ENCODE peak calls at places on chromosomes 13 and 19, in ten cellular contexts. One of them, this sample, is unnamed.

GRCh38 chr13:40549500-40550094 is 116.8 kb downstream of the FOXO1 start:
- DNase-seq in MM.1S: no peak
- DNase-seq in body of pancreas: no peak
- DNase-seq in tibial nerve: no peak
- DNase-seq in adrenal gland: no peak
- DNase-seq in right lobe of liver: no peak
- DNase-seq in psoas muscle: peak; percentile 77
- DNase-seq in WERI-Rb-1: no peak
- DNase-seq in HCT116: no peak
- DNase-seq in tibial artery: peak; percentile 82
- DNase-seq in this sample: no peak

GRCh38 chr19:7408251-7408650 is 59.5 kb downstream of the ARHGEF18 start:
- DNase-seq in adrenal gland: no peak
- DNase-seq in psoas muscle: no peak
- DNase-seq in body of pancreas: no peak
- DNase-seq in HCT116: no peak
- DNase-seq in tibial nerve: no peak
- DNase-seq in WERI-Rb-1: no peak
- DNase-seq in tibial artery: no peak
- DNase-seq in MM.1S: no peak
- DNase-seq in right lobe of liver: no peak
- DNase-seq in this sample: no peak

GRCh38 chr13:76380436-76381065 is 505.7 kb downstream of the KCTD12 start:
- DNase-seq in adrenal gland: no peak
- DNase-seq in tibial artery: no peak
- DNase-seq in HCT116: no peak
- DNase-seq in MM.1S: no peak
- DNase-seq in right lobe of liver: no peak
- DNase-seq in psoas muscle: no peak
- DNase-seq in tibial nerve: no peak
- DNase-seq in WERI-Rb-1: no peak
- DNase-seq in body of pancreas: no peak
- DNase-seq in this sample: no peak

GRCh38 chr13:69474286-69474685 is 633.3 kb upstream of the ATXN8OS start:
- DNase-seq in right lobe of liver: no peak
- DNase-seq in MM.1S: no peak
- DNase-seq in psoas muscle: no peak
- DNase-seq in HCT116: no peak
- DNase-seq in tibial nerve: no peak
- DNase-seq in tibial artery: no peak
- DNase-seq in WERI-Rb-1: no peak
- DNase-seq in body of pancreas: no peak
- DNase-seq in adrenal gland: no peak
- DNase-seq in this sample: no peak

GRCh38 chr13:52925775-52926285 is 77.4 kb upstream of the PCDH8 start:
- DNase-seq in psoas muscle: peak; percentile 61
- DNase-seq in HCT116: no peak
- DNase-seq in body of pancreas: no peak
- DNase-seq in tibial artery: no peak
- DNase-seq in right lobe of liver: no peak
- DNase-seq in MM.1S: no peak
- DNase-seq in tibial nerve: no peak
- DNase-seq in adrenal gland: peak; percentile 39
- DNase-seq in WERI-Rb-1: peak; percentile 9
- DNase-seq in this sample: no peak

GRCh38 chr19:39038098-39038497 is 5.7 kb upstream of the FBXO27 start:
- DNase-seq in MM.1S: no peak
- DNase-seq in psoas muscle: no peak
- DNase-seq in tibial artery: no peak
- DNase-seq in tibial nerve: no peak
- DNase-seq in right lobe of liver: peak; percentile 71
- DNase-seq in body of pancreas: peak; percentile 73
- DNase-seq in HCT116: peak; percentile 37
- DNase-seq in WERI-Rb-1: peak; percentile 80
- DNase-seq in adrenal gland: no peak
- DNase-seq in this sample: no peak

GRCh38 chr13:44365899-44366298 is 7.7 kb upstream of the SERP2 start:
- DNase-seq in WERI-Rb-1: no peak
- DNase-seq in body of pancreas: no peak
- DNase-seq in psoas muscle: no peak
- DNase-seq in adrenal gland: no peak
- DNase-seq in MM.1S: no peak
- DNase-seq in tibial nerve: no peak
- DNase-seq in right lobe of liver: no peak
- DNase-seq in tibial artery: no peak
- DNase-seq in HCT116: no peak
- DNase-seq in this sample: no peak

GRCh38 chr13:75302031-75302430 is 179.9 kb downstream of the TBC1D4 start:
- DNase-seq in right lobe of liver: no peak
- DNase-seq in adrenal gland: no peak
- DNase-seq in psoas muscle: no peak
- DNase-seq in WERI-Rb-1: no peak
- DNase-seq in body of pancreas: no peak
- DNase-seq in tibial artery: no peak
- DNase-seq in MM.1S: no peak
- DNase-seq in HCT116: no peak
- DNase-seq in tibial nerve: no peak
- DNase-seq in this sample: no peak

GRCh38 chr13:37640499-37640898 is 41.9 kb upstream of the POSTN start:
- DNase-seq in body of pancreas: no peak
- DNase-seq in tibial nerve: no peak
- DNase-seq in right lobe of liver: no peak
- DNase-seq in psoas muscle: no peak
- DNase-seq in adrenal gland: no peak
- DNase-seq in HCT116: no peak
- DNase-seq in MM.1S: no peak
- DNase-seq in WERI-Rb-1: peak; percentile 16
- DNase-seq in tibial artery: no peak
- DNase-seq in this sample: no peak

DNA sequence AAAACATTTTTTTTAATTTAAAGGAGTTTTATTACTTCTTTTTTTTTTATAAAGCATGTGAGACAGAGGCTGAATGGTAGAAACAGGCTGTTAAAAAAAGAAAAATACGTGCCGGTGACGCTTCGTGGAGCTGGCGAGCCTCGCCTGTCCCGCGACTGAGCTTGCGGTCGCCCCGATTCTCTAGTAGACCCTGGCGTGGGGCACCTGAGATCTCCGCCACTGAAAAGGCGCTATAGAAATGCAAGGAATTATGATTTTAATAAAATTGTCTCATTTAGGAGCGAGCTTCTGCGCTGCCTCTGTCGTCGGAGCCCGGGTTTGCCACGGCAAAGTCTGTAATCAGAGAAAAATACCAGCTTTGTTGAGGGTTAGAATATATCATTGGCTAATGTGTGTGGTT is 18.4 kb downstream of the NFIX start:
- DNase-seq in tibial artery: no peak
- DNase-seq in right lobe of liver: no peak
- DNase-seq in body of pancreas: no peak
- DNase-seq in HCT116: no peak
- DNase-seq in WERI-Rb-1: no peak
- DNase-seq in psoas muscle: no peak
- DNase-seq in tibial nerve: no peak
- DNase-seq in MM.1S: no peak
- DNase-seq in adrenal gland: no peak
- DNase-seq in this sample: no peak
- H3K4me3 ChIP-seq in tibial artery: peak overlapping the region; percentile 54
- H3K4me3 ChIP-seq in right lobe of liver: no peak overlapping the region
- H3K4me3 ChIP-seq in body of pancreas: no peak overlapping the region
- H3K4me3 ChIP-seq in HCT116: no peak overlapping the region
- H3K4me3 ChIP-seq in WERI-Rb-1: peak overlapping the region; percentile 59
- H3K4me3 ChIP-seq in psoas muscle: peak overlapping the region; percentile 70
- H3K4me3 ChIP-seq in tibial nerve: peak overlapping the region; percentile 46
- H3K4me3 ChIP-seq in MM.1S: no peak overlapping the region
- H3K4me3 ChIP-seq in adrenal gland: peak overlapping the region; percentile 64
- H3K4me3 ChIP-seq in this sample: peak overlapping the region; percentile 62

GRCh38 chr13:42545842-42546241 is 28.1 kb upstream of the TNFSF11 start:
- DNase-seq in psoas muscle: no peak
- DNase-seq in tibial artery: no peak
- DNase-seq in body of pancreas: no peak
- DNase-seq in right lobe of liver: no peak
- DNase-seq in tibial nerve: no peak
- DNase-seq in HCT116: no peak
- DNase-seq in WERI-Rb-1: no peak
- DNase-seq in adrenal gland: no peak
- DNase-seq in MM.1S: no peak
- DNase-seq in this sample: no peak

GRCh38 chr13:42547615-42548014 is 26.3 kb upstream of the TNFSF11 start:
- DNase-seq in tibial artery: no peak
- DNase-seq in tibial nerve: no peak
- DNase-seq in adrenal gland: no peak
- DNase-seq in psoas muscle: no peak
- DNase-seq in WERI-Rb-1: no peak
- DNase-seq in body of pancreas: no peak
- DNase-seq in right lobe of liver: no peak
- DNase-seq in MM.1S: no peak
- DNase-seq in HCT116: no peak
- DNase-seq in this sample: no peak

GRCh38 chr13:42549555-42549941 is 24.4 kb upstream of the TNFSF11 start:
- DNase-seq in tibial nerve: no peak
- DNase-seq in body of pancreas: no peak
- DNase-seq in WERI-Rb-1: no peak
- DNase-seq in right lobe of liver: no peak
- DNase-seq in HCT116: no peak
- DNase-seq in psoas muscle: no peak
- DNase-seq in tibial artery: no peak
- DNase-seq in MM.1S: no peak
- DNase-seq in adrenal gland: no peak
- DNase-seq in this sample: no peak

GRCh38 chr13:42551611-42552010 is 22.3 kb upstream of the TNFSF11 start:
- DNase-seq in WERI-Rb-1: no peak
- DNase-seq in body of pancreas: no peak
- DNase-seq in MM.1S: no peak
- DNase-seq in HCT116: no peak
- DNase-seq in tibial nerve: no peak
- DNase-seq in adrenal gland: no peak
- DNase-seq in tibial artery: no peak
- DNase-seq in right lobe of liver: no peak
- DNase-seq in psoas muscle: no peak
- DNase-seq in this sample: no peak

GRCh38 chr13:42548731-42549554 is 25.0 kb upstream of the TNFSF11 start:
- DNase-seq in right lobe of liver: peak; percentile 52
- DNase-seq in adrenal gland: peak; percentile 39
- DNase-seq in tibial nerve: no peak
- DNase-seq in body of pancreas: peak; percentile 58
- DNase-seq in WERI-Rb-1: no peak
- DNase-seq in MM.1S: no peak
- DNase-seq in tibial artery: peak; percentile 68
- DNase-seq in HCT116: no peak
- DNase-seq in psoas muscle: no peak
- DNase-seq in this sample: no peak
- TF ChIP-seq CTCF in right lobe of liver: no peak
- TF ChIP-seq CTCF in adrenal gland: no peak
- TF ChIP-seq CTCF in tibial nerve: no peak
- TF ChIP-seq CTCF in body of pancreas: no peak
- TF ChIP-seq CTCF in WERI-Rb-1: no peak
- TF ChIP-seq CTCF in MM.1S: no peak
- TF ChIP-seq CTCF in tibial artery: no peak
- TF ChIP-seq CTCF in HCT116: no peak
- TF ChIP-seq CTCF in psoas muscle: no peak
- TF ChIP-seq CTCF in this sample: no peak

DNA sequence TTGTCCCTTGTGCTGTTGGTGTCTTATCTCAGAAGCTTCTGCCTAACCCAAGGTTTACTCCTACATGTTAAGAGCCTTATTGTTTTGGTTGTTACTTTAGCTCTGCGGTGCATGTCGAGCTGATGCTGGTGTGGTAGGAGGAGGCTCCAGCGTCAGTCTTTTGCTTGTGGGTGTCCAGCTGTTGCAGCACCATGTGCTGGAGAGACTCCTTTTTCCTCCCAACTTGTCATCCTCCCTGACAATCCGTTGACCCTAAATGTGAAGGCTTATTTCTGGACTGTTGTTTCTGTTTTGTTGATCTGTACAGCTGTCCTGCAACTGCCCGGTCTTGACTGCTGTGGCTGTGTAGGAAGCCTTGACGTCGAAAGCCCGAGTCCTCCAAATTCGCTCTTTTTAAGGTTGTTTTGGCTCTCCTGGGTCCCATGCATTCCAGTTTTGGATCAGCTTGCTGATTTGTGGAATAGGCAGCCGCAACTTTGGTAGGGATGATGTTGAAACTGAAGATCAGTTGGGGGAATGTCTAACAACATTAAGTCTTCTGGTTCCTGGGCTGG is 15.3 kb downstream of the NAXD start:
- DNase-seq in tibial artery: no peak
- DNase-seq in HCT116: no peak
- DNase-seq in body of pancreas: no peak
- DNase-seq in psoas muscle: no peak
- DNase-seq in adrenal gland: no peak
- DNase-seq in right lobe of liver: no peak
- DNase-seq in tibial nerve: no peak
- DNase-seq in MM.1S: no peak
- DNase-seq in WERI-Rb-1: no peak
- DNase-seq in this sample: no peak
- H3K27ac ChIP-seq in tibial artery: no peak overlapping the region
- H3K27ac ChIP-seq in HCT116: no peak overlapping the region
- H3K27ac ChIP-seq in body of pancreas: no peak overlapping the region
- H3K27ac ChIP-seq in psoas muscle: no peak overlapping the region
- H3K27ac ChIP-seq in adrenal gland: no peak overlapping the region
- H3K27ac ChIP-seq in right lobe of liver: no peak overlapping the region
- H3K27ac ChIP-seq in tibial nerve: no peak overlapping the region
- H3K27ac ChIP-seq in MM.1S: no peak overlapping the region
- H3K27ac ChIP-seq in WERI-Rb-1: no peak overlapping the region
- H3K27ac ChIP-seq in this sample: no peak overlapping the region

GRCh38 chr19:46411088-46412033 is 2.0 kb downstream of the CCDC8 start:
- DNase-seq in tibial artery: no peak
- DNase-seq in tibial nerve: no peak
- DNase-seq in psoas muscle: no peak
- DNase-seq in adrenal gland: no peak
- DNase-seq in body of pancreas: no peak
- DNase-seq in right lobe of liver: no peak
- DNase-seq in HCT116: no peak
- DNase-seq in MM.1S: no peak
- DNase-seq in WERI-Rb-1: no peak
- DNase-seq in this sample: no peak

GRCh38 chr19:46410205-46411087 is 2.9 kb downstream of the CCDC8 start:
- DNase-seq in adrenal gland: no peak
- DNase-seq in WERI-Rb-1: no peak
- DNase-seq in tibial artery: no peak
- DNase-seq in psoas muscle: no peak
- DNase-seq in HCT116: no peak
- DNase-seq in MM.1S: no peak
- DNase-seq in tibial nerve: no peak
- DNase-seq in right lobe of liver: no peak
- DNase-seq in body of pancreas: no peak
- DNase-seq in this sample: no peak

GRCh38 chr19:46407891-46408426 is 5.4 kb downstream of the CCDC8 start:
- DNase-seq in right lobe of liver: no peak
- DNase-seq in psoas muscle: peak; percentile 8
- DNase-seq in body of pancreas: no peak
- DNase-seq in tibial nerve: no peak
- DNase-seq in HCT116: no peak
- DNase-seq in MM.1S: no peak
- DNase-seq in WERI-Rb-1: no peak
- DNase-seq in tibial artery: no peak
- DNase-seq in adrenal gland: no peak
- DNase-seq in this sample: no peak

GRCh38 chr19:46409146-46409545 is 4.2 kb downstream of the CCDC8 start:
- DNase-seq in tibial artery: no peak
- DNase-seq in HCT116: no peak
- DNase-seq in psoas muscle: no peak
- DNase-seq in MM.1S: no peak
- DNase-seq in WERI-Rb-1: no peak
- DNase-seq in tibial nerve: no peak
- DNase-seq in body of pancreas: no peak
- DNase-seq in right lobe of liver: no peak
- DNase-seq in adrenal gland: no peak
- DNase-seq in this sample: no peak

GRCh38 chr19:46408611-46409039 is 4.7 kb downstream of the CCDC8 start:
- DNase-seq in tibial nerve: no peak
- DNase-seq in WERI-Rb-1: peak; percentile 54
- DNase-seq in body of pancreas: peak; percentile 59
- DNase-seq in tibial artery: peak; percentile 94
- DNase-seq in HCT116: no peak
- DNase-seq in psoas muscle: peak; percentile 79
- DNase-seq in adrenal gland: peak; percentile 91
- DNase-seq in MM.1S: no peak
- DNase-seq in right lobe of liver: no peak
- DNase-seq in this sample: peak; percentile 92
- H3K4me3 ChIP-seq in tibial nerve: no peak overlapping the region
- H3K4me3 ChIP-seq in WERI-Rb-1: peak overlapping the region; percentile 14
- H3K4me3 ChIP-seq in body of pancreas: no peak overlapping the region
- H3K4me3 ChIP-seq in tibial artery: peak overlapping the region; percentile 44
- H3K4me3 ChIP-seq in HCT116: no peak overlapping the region
- H3K4me3 ChIP-seq in psoas muscle: peak overlapping the region; percentile 18
- H3K4me3 ChIP-seq in adrenal gland: peak overlapping the region; percentile 29
- H3K4me3 ChIP-seq in MM.1S: no peak overlapping the region
- H3K4me3 ChIP-seq in right lobe of liver: no peak overlapping the region
- H3K4me3 ChIP-seq in this sample: peak overlapping the region; percentile 65

This sample was measured in coronary artery.